ENCODE peak calls at places on chromosomes 4 and X, in five cellular contexts. B is left lung; Y is AG20443; C is A549; S is activated effector memory CD4-positive, alpha-beta T cell treated with anti-CD3 and anti-CD28 coated beads, Interleukin-2, amount 50 U/mL, for 16 hours. L is an unnamed sample.

GRCh38 chrX:69412661-69413060 is 91.5 kb upstream of the NALF2 start:
- DNase-seq in B (no peak), Y (no peak), C (no peak), S (no peak), L (no peak)

GRCh38 chrX:106484233-106484632 is 127.5 kb upstream of the RADX start:
- DNase-seq in B (no peak), Y (no peak), C (no peak), S (no peak), L (no peak)

GRCh38 chr4:86973668-86974067 is 38.9 kb downstream of the AFF1 start:
- DNase-seq in B (no peak), Y (no peak), C (no peak), S (no peak), L (no peak)

GRCh38 chr4:83582289-83582756 is 46.4 kb downstream of the GPAT3 start:
- DNase-seq in B (no peak), Y (peak), C (no peak), S (no peak), L (no peak)

GRCh38 chr4:159002950-159003349 is 99.9 kb upstream of the RAPGEF2 start:
- DNase-seq in B (no peak), Y (no peak), C (no peak), S (no peak), L (no peak)

GRCh38 chr4:184028571-184028996 is 123.5 kb downstream of the STOX2 start:
- DNase-seq in B (no peak), Y (no peak), C (no peak), S (peak), L (peak)

GRCh38 chr4:101458914-101459313 is 111.6 kb upstream of the PPP3CA start:
- DNase-seq in B (no peak), Y (no peak), C (no peak), S (no peak), L (no peak)

GRCh38 chr4:2075171-2075986 is 16.3 kb downstream of the NAT8L start:
- DNase-seq in B (peak), Y (no peak), C (no peak), S (peak), L (no peak)

GRCh38 chrX:153644356-153645125 is 2.5 kb upstream of the DUSP9 start:
- DNase-seq in B (no peak), Y (no peak), C (no peak), S (no peak), L (no peak)

GRCh38 chrX:14922437-14922836 is 49.2 kb downstream of the MOSPD2 start:
- DNase-seq in B (no peak), Y (peak), C (no peak), S (no peak), L (no peak)

GRCh38 chr4:101400096-101400495 is 52.8 kb upstream of the PPP3CA start:
- DNase-seq in B (no peak), Y (no peak), C (no peak), S (no peak), L (no peak)

GRCh38 chr4:138241281-138242075 is 671 bp downstream of the SLC7A11 start:
- DNase-seq in B (no peak), Y (peak), C (no peak), S (no peak), L (no peak)

GRCh38 chrX:14027511-14028019 is 2.1 kb downstream of the GEMIN8 start:
- DNase-seq in B (no peak), Y (no peak), C (no peak), S (no peak), L (no peak)

GRCh38 chr4:40887690-40888089 is 137.9 kb downstream of the NSUN7 start:
- DNase-seq in B (no peak), Y (peak), C (no peak), S (no peak), L (no peak)

GRCh38 chr4:74287791-74288190 is 20.5 kb upstream of the EPGN start:
- DNase-seq in B (no peak), Y (no peak), C (no peak), S (no peak), L (no peak)

GRCh38 chrX:46574337-46574940 is 874 bp downstream of the CHST7 start:
- DNase-seq in B (no peak), Y (no peak), C (no peak), S (peak), L (peak)

GRCh38 chr4:2271279-2272025 is 9.5 kb upstream of the MXD4 start:
- DNase-seq in B (no peak), Y (no peak), C (no peak), S (no peak), L (no peak)

GRCh38 chrX:18702362-18703195 is 4.9 kb upstream of the PPEF1 start:
- DNase-seq in B (no peak), Y (no peak), C (peak), S (no peak), L (no peak)

GRCh38 chrX:24506082-24506481 is 41.0 kb downstream of the PDK3 start:
- DNase-seq in B (no peak), Y (peak), C (no peak), S (no peak), L (no peak)

GRCh38 chr4:120760047-120760446 is 162.5 kb downstream of the PRDM5 start:
- DNase-seq in B (no peak), Y (no peak), C (no peak), S (no peak), L (no peak)

GRCh38 chr4:99383381-99383780 is 30.8 kb upstream of the ADH1C start:
- DNase-seq in B (no peak), Y (no peak), C (no peak), S (no peak), L (no peak)

GRCh38 chrX:110226931-110227330 is 91.0 kb downstream of the AMMECR1 start:
- DNase-seq in B (no peak), Y (no peak), C (no peak), S (no peak), L (no peak)

GRCh38 chrX:154486052-154486395 is 391 bp downstream of the UBL4A start:
- DNase-seq in B (no peak), Y (peak), C (peak), S (peak), L (no peak)

GRCh38 chrX:37879692-37880091 is 32.3 kb upstream of the DYNLT3 start:
- DNase-seq in B (no peak), Y (no peak), C (no peak), S (no peak), L (no peak)

GRCh38 chr4:124753941-124754581 is 41.5 kb upstream of the ANKRD50 start:
- DNase-seq in B (peak), Y (no peak), C (no peak), S (no peak), L (no peak)

GRCh38 chrX:77446840-77447239 is 349 bp upstream of the FGF16 start:
- DNase-seq in B (no peak), Y (no peak), C (no peak), S (no peak), L (no peak)

GRCh38 chr4:141524116-141524515 is 112.3 kb upstream of the IL15 start:
- DNase-seq in B (no peak), Y (peak), C (no peak), S (no peak), L (no peak)

GRCh38 chrX:45479196-45479834 is 278.6 kb upstream of the DIPK2B start:
- DNase-seq in B (no peak), Y (peak), C (peak), S (no peak), L (no peak)

GRCh38 chr4:30719363-30720020 is 677 bp upstream of the PCDH7 start:
- DNase-seq in B (peak), Y (peak), C (peak), S (no peak), L (no peak)

GRCh38 chr4:12459126-12459525 is 1025.0 kb downstream of the RAB28 start:
- DNase-seq in B (no peak), Y (no peak), C (no peak), S (no peak), L (no peak)

GRCh38 chr4:140346136-140346535 is 27.3 kb upstream of the SCOC start:
- DNase-seq in B (no peak), Y (no peak), C (no peak), S (no peak), L (no peak)

GRCh38 chr4:101230806-101231426 is 116.4 kb downstream of the PPP3CA start:
- DNase-seq in B (no peak), Y (no peak), C (no peak), S (no peak), L (no peak)

GRCh38 chr4:99087887-99088484 is 602 bp downstream of the ADH5 start:
- DNase-seq in B (peak), Y (peak), C (peak), S (no peak), L (peak)

GRCh38 chrX:143757375-143757774 is 36.8 kb upstream of the SPANXN2 start:
- DNase-seq in B (no peak), Y (no peak), C (no peak), S (no peak), L (no peak)

GRCh38 chrX:68831405-68832100 is 2.7 kb downstream of the EFNB1 start:
- DNase-seq in B (no peak), Y (no peak), C (no peak), S (no peak), L (no peak)

GRCh38 chr4:140395668-140396067 is 22.2 kb downstream of the SCOC start:
- DNase-seq in B (no peak), Y (no peak), C (no peak), S (no peak), L (no peak)

GRCh38 chr4:159946983-159947645 is 844.2 kb downstream of the RAPGEF2 start:
- DNase-seq in B (no peak), Y (peak), C (peak), S (no peak), L (peak)

L was measured in Jurkat, Clone E6-1.